ENCODE peak calls at places on chromosome 6, in six cellular contexts. F, K, O, V, J and L are unnamed samples. For H3K36me3, the result is how much of the 10 kb centered on the place peaks cover.

GRCh38 chr6:121639041-121639440 is 203.6 kb downstream of the GJA1 start:
- DNase-seq in F (no peak), K (no peak), O (no peak), V (no peak), J (no peak), L (no peak)

GRCh38 chr6:44338228-44339122 is 4.0 kb upstream of the SPATS1 start:
- DNase-seq in F (peak), K (peak), O (peak), V (peak), J (peak), L (peak)

GRCh38 chr6:160188773-160189172 is 67.2 kb downstream of the SLC22A1 start:
- DNase-seq in F (peak), K (no peak), O (no peak), V (no peak), J (no peak), L (no peak)

GRCh38 chr6:40328376-40328987 is 258.7 kb downstream of the LRFN2 start:
- DNase-seq in F (no peak), K (no peak), O (peak), V (peak), J (no peak), L (no peak)

GRCh38 chr6:106866875-106867658 is 107.5 kb downstream of the CD24 start:
- DNase-seq in F (no peak), K (no peak), O (no peak), V (no peak), J (no peak), L (no peak)

GRCh38 chr6:25242567-25242966 is 36.6 kb upstream of the CARMIL1 start:
- DNase-seq in F (no peak), K (no peak), O (no peak), V (no peak), J (no peak), L (no peak)

GRCh38 chr6:34093854-34094430 is 51.9 kb downstream of the GRM4 start:
- DNase-seq in F (no peak), K (no peak), O (no peak), V (no peak), J (no peak), L (no peak)

GRCh38 chr6:139521338-139521737 is 146.9 kb upstream of the CITED2 start:
- DNase-seq in F (no peak), K (no peak), O (no peak), V (no peak), J (no peak), L (no peak)

GRCh38 chr6:156658186-156658585 is 119.0 kb upstream of the ARID1B start:
- DNase-seq in F (peak), K (no peak), O (no peak), V (no peak), J (no peak), L (no peak)

GRCh38 chr6:81049425-81050042 is 702.9 kb downstream of the TENT5A start:
- DNase-seq in F (no peak), K (no peak), O (no peak), V (no peak), J (no peak), L (no peak)

GRCh38 chr6:73520688-73521350 is at the start of gene EEF1A1:
- DNase-seq in F (peak), K (peak), O (peak), V (peak), J (peak), L (peak)

GRCh38 chr6:109669811-109670210 is 21.2 kb downstream of the AK9 start:
- DNase-seq in F (no peak), K (no peak), O (no peak), V (no peak), J (no peak), L (no peak)

GRCh38 chr6:168071620-168072019 is 7.4 kb downstream of the FRMD1 start:
- DNase-seq in F (no peak), K (no peak), O (no peak), V (peak), J (no peak), L (no peak)

GRCh38 chr6:5905431-5906339 is 101.0 kb downstream of the NRN1 start:
- DNase-seq in F (peak), K (peak), O (peak), V (no peak), J (peak), L (peak)

GRCh38 chr6:3194535-3195376 is 32.7 kb downstream of the TUBB2B start:
- DNase-seq in F (no peak), K (no peak), O (no peak), V (peak), J (no peak), L (no peak)

GRCh38 chr6:41756354-41756753 is 9.2 kb upstream of the PGC start:
- DNase-seq in F (no peak), K (no peak), O (no peak), V (no peak), J (no peak), L (no peak)

GRCh38 chr6:36698196-36698595 is 570 bp downstream of the RAB44 start:
- DNase-seq in F (no peak), K (no peak), O (no peak), V (no peak), J (peak), L (no peak)

GRCh38 chr6:108914235-108915022 is 66.2 kb downstream of the ARMC2 start:
- DNase-seq in F (no peak), K (no peak), O (no peak), V (no peak), J (no peak), L (no peak)

GRCh38 chr6:88536056-88536455 is 369.9 kb upstream of the CNR1 start:
- DNase-seq in F (peak), K (no peak), O (no peak), V (no peak), J (no peak), L (no peak)

GRCh38 chr6:37940074-37940847 is 120.7 kb downstream of the ZFAND3 start:
- DNase-seq in F (peak), K (no peak), O (no peak), V (peak), J (no peak), L (no peak)

GRCh38 chr6:149043476-149044130 is 273.9 kb upstream of the TAB2 start:
- DNase-seq in F (no peak), K (no peak), O (no peak), V (no peak), J (no peak), L (no peak)

GRCh38 chr6:1407499-1407990 is 18.2 kb downstream of the FOXF2 start:
- DNase-seq in F (no peak), K (no peak), O (no peak), V (no peak), J (no peak), L (no peak)

GRCh38 chr6:147564556-147564955 is 56.1 kb downstream of the SAMD5 start:
- DNase-seq in F (no peak), K (no peak), O (no peak), V (no peak), J (no peak), L (no peak)

GRCh38 chr6:169236988-169237387 is 16.7 kb downstream of the THBS2 start:
- DNase-seq in F (no peak), K (no peak), O (no peak), V (no peak), J (no peak), L (no peak)

GRCh38 chr6:169234634-169235033 is 19.0 kb downstream of the THBS2 start:
- DNase-seq in F (no peak), K (no peak), O (no peak), V (no peak), J (no peak), L (no peak)

GRCh38 chr6:169233832-169234231 is 19.8 kb downstream of the THBS2 start:
- DNase-seq in F (no peak), K (no peak), O (no peak), V (no peak), J (no peak), L (no peak)

GRCh38 chr6:169236545-169236944 is 17.1 kb downstream of the THBS2 start:
- DNase-seq in F (no peak), K (no peak), O (no peak), V (no peak), J (no peak), L (no peak)

DNA sequence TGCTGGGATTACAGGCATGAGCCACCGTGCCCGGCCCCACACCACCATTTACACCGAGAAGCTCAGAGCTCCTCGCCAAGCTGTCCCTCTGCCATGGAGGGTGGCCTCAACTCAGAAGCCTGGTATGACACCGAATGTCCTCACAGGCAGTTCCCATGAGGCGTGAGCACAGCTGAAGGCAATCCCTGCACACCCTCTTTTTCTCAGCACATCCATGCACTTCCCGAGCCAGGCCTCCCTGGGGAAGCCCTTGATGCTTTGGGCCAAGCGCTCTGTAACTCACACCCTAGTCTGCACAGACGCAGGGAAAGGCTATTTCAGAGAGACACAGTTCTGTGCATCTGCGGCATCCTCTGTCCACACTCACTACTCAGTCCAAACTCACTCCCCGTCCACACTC is 18.4 kb downstream of the THBS2 start:
- DNase-seq in F (no peak), K (no peak), O (no peak), V (no peak), J (no peak), L (no peak)
- H3K36me3 ChIP-seq in F (under half), K (under half), O (under half), V (under half), J (half or more), L (under half)

GRCh38 chr6:166174031-166174430 is 6.4 kb upstream of the TBXT start:
- DNase-seq in F (no peak), K (no peak), O (no peak), V (no peak), J (no peak), L (no peak)

GRCh38 chr6:166172546-166172945 is 4.9 kb upstream of the TBXT start:
- DNase-seq in F (no peak), K (no peak), O (no peak), V (no peak), J (no peak), L (no peak)

GRCh38 chr6:166173292-166173951 is 5.8 kb upstream of the TBXT start:
- DNase-seq in F (no peak), K (no peak), O (peak), V (peak), J (no peak), L (no peak)

GRCh38 chr6:166179704-166180103 is 12.1 kb upstream of the TBXT start:
- DNase-seq in F (no peak), K (no peak), O (no peak), V (no peak), J (no peak), L (no peak)

GRCh38 chr6:166176106-166176505 is 8.5 kb upstream of the TBXT start:
- DNase-seq in F (no peak), K (no peak), O (no peak), V (no peak), J (no peak), L (no peak)
- TF ChIP-seq CTCF in F (no peak), K (no peak), O (no peak), V (no peak), J (no peak), L (no peak)

GRCh38 chr6:158640519-158640918 is 4.0 kb downstream of the DYNLT1 start:
- DNase-seq in F (peak), K (no peak), O (no peak), V (no peak), J (peak), L (no peak)
- H3K36me3 ChIP-seq in F (under half), K (under half), O (under half), V (under half), J (under half), L (under half)

DNA sequence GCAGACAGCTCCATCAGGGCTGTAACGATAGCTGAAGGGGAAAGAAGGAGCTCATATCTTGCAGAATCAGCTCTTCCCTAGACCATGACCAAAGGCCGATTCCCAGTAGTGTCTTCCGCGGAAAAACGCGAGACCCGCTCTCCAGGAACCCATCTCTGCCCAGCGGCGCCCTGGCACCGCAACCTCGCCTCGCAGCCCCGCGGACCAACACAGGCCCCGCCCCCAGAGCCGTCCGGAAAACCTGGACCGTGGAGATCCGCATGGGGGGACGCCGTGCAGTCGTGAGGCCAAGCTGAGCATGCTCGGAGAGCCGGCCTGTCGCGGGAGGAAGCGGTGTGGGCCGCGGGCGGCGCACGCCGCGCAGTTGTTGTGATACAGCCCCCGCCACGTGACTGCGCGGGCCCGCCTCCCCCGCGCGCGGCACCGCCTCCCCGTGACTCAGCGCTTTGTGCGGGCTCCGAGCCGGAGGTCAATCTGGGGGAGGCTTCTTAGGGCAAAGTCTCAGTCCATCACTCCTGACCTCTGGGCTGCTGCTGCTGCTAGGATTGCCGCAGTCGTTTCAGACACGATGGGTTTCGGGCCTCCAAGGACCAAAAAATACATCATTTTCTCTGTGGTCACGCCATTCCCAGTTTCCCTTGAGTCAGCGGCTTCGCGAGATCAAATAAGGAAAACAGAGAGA is 3.1 kb upstream of the GCLC start:
- DNase-seq in F (peak), K (peak), O (peak), V (peak), J (peak), L (peak)
- TF ChIP-seq CTCF in F (no peak), K (peak), O (no peak), V (no peak), J (no peak), L (no peak)

GRCh38 chr6:31889331-31889972 is 8.0 kb downstream of the EHMT2 start:
- DNase-seq in F (no peak), K (no peak), O (no peak), V (no peak), J (no peak), L (no peak)
- H3K36me3 ChIP-seq in F (under half), K (under half), O (under half), V (half or more), J (half or more), L (half or more)

GRCh38 chr6:117404548-117404947 is 21.2 kb downstream of the ROS1 start:
- DNase-seq in F (no peak), K (no peak), O (no peak), V (no peak), J (no peak), L (no peak)
- TF ChIP-seq CTCF in F (no peak), K (no peak), O (no peak), V (peak), J (no peak), L (no peak)

DNA sequence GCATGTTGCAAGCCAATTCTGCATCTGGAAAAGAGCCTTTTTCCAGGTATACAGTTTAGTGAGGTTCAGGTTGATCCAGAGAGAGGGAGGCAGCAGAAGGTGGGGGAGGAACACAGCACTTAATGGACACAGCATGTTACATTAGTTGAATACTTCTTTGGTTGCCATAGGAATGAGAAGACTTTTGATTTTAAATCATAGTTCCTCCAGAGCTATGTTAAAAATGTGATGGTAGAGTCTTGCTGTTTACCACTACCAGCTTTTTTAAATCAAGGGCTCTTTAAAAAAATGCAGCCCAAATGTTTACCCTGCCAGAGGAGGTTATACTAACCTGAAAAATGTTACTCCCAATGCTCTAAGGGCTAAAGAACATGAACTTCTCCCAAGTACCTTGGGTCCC is 7.0 kb upstream of the PHACTR1 start:
- DNase-seq in F (no peak), K (no peak), O (no peak), V (no peak), J (no peak), L (no peak)
- H3K36me3 ChIP-seq in F (under half), K (under half), O (under half), V (under half), J (under half), L (under half)

DNA sequence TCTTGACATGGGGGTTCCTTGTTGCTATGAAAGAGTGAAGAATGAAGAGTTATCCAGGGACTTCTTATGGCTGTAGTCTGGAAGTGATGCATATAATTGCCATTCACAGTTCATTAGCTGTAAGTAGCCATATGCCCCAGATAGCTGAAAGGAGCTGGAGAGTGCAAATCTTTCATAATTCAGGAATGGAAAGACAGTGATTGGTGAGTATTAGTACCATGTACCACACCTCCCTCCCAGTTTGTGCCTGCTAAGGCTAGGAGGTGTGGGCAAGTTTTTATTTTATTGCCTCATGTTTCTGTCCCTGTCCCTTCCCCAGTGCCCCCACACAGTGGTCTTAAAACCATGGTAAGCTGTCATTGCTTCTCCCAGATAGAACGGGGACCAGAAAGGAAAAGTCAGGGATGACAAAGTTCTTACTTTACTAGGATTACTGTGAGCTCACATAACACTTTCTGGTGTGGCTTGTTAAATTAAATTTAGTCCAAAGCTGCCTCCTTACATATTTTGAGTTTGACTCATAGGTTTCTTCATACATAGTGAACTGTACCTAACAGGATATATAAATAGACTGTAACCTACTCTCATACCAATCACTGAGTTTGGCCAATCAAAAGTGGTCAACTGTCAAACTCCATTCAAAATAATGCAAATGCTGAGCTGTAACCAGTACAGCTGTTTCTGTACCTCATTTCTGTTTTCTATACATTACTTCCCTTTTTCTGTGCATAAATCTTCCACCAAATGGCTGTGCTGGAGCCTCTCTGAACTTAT is 119.4 kb downstream of the RFPL4B start:
- DNase-seq in F (no peak), K (no peak), O (no peak), V (no peak), J (no peak), L (no peak)
- TF ChIP-seq CTCF in F (no peak), K (no peak), O (no peak), V (no peak), J (no peak), L (no peak)

GRCh38 chr6:138293996-138294395 is 75.7 kb upstream of the PBOV1 start:
- DNase-seq in F (no peak), K (no peak), O (no peak), V (no peak), J (no peak), L (no peak)

GRCh38 chr6:138296786-138297185 is 78.5 kb upstream of the PBOV1 start:
- DNase-seq in F (no peak), K (no peak), O (no peak), V (no peak), J (no peak), L (no peak)

GRCh38 chr6:138297761-138298298 is 79.5 kb upstream of the PBOV1 start:
- DNase-seq in F (peak), K (no peak), O (no peak), V (no peak), J (no peak), L (no peak)

GRCh38 chr6:138293428-138293827 is 75.1 kb upstream of the PBOV1 start:
- DNase-seq in F (no peak), K (no peak), O (no peak), V (no peak), J (no peak), L (no peak)

DNA sequence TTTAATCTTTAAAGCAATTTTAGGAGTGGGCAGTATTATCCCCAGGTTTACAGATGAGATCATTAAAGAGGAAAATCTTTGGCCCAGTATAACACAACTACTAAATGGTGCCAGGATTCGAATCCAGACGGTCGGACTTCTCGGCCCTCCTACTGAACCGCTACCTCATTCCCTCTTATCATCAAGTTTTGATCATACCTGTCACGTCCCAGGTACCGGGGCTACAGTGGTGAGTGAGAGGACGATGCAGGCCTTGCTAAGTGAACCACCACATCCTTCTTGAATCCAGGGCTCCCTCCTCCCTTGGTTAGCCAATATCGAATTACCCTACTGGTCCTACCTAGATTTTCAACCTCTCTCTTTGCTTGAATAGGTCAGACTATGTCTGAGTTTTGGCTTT is 78.1 kb upstream of the PBOV1 start:
- DNase-seq in F (no peak), K (no peak), O (no peak), V (no peak), J (no peak), L (no peak)
- H3K36me3 ChIP-seq in F (under half), K (under half), O (under half), V (under half), J (under half), L (under half)